ENCODE peak calls at places on chromosomes 2 and 18, in eight cellular contexts. I, F, E, W, M, L, H and B are unnamed samples.
A peak's percentile ranks its signal among the peaks of the same experiment; 100 is the strongest.

GRCh38 chr2:168231609-168232241 is 15.7 kb downstream of the STK39 start:
- DNase-seq in I (no peak), F (no peak), E (no peak), W (no peak), M (no peak), L (no peak), H (no peak), B (no peak)

GRCh38 chr2:206445948-206446347 is 2.6 kb downstream of the ADAM23 start:
- DNase-seq in I (no peak), F (no peak), E (no peak), W (no peak), M (no peak), L (no peak), H (no peak), B (no peak)

GRCh38 chr2:43018179-43019024 is 208.0 kb downstream of the ZFP36L2 start:
- DNase-seq in I (peak; percentile 94), F (peak; percentile 84), E (no peak), W (peak; percentile 89), M (peak; percentile 97), L (no peak), H (no peak), B (peak; percentile 39)

GRCh38 chr18:55900380-55900779 is 312.4 kb upstream of the TCF4 start:
- DNase-seq in I (peak; percentile 10), F (peak; percentile 65), E (peak; percentile 7), W (peak; percentile 24), M (peak; percentile 75), L (no peak), H (no peak), B (no peak)

GRCh38 chr18:11821643-11822237 is 29.5 kb upstream of the CHMP1B start:
- DNase-seq in I (no peak), F (no peak), E (no peak), W (no peak), M (no peak), L (no peak), H (no peak), B (no peak)

GRCh38 chr2:54306561-54306960 is 50.5 kb upstream of the TSPYL6 start:
- DNase-seq in I (peak; percentile 23), F (peak; percentile 64), E (no peak), W (peak; percentile 48), M (no peak), L (no peak), H (no peak), B (no peak)

GRCh38 chr2:186675380-186675779 is 18.5 kb upstream of the FAM171B start:
- DNase-seq in I (no peak), F (peak; percentile 10), E (no peak), W (no peak), M (peak; percentile 78), L (no peak), H (no peak), B (no peak)

GRCh38 chr2:35220471-35220870 is 1135.1 kb upstream of the CRIM1 start:
- DNase-seq in I (no peak), F (no peak), E (peak; percentile 32), W (peak; percentile 1), M (no peak), L (no peak), H (no peak), B (peak; percentile 10)

GRCh38 chr2:218357194-218358177 is 829 bp downstream of the CATIP start:
- DNase-seq in I (no peak), F (no peak), E (no peak), W (no peak), M (no peak), L (no peak), H (no peak), B (no peak)

GRCh38 chr2:191795711-191796110 is 51.2 kb downstream of the CAVIN2 start:
- DNase-seq in I (no peak), F (no peak), E (no peak), W (no peak), M (no peak), L (no peak), H (no peak), B (no peak)

GRCh38 chr2:109507217-109507616 is 106.5 kb downstream of the SEPTIN10 start:
- DNase-seq in I (peak; percentile 31), F (no peak), E (no peak), W (no peak), M (no peak), L (no peak), H (no peak), B (no peak)

GRCh38 chr18:59516356-59517155 is 157.5 kb upstream of the LMAN1 start:
- DNase-seq in I (peak; percentile 83), F (peak; percentile 92), E (peak; percentile 60), W (peak; percentile 70), M (peak; percentile 97), L (no peak), H (no peak), B (peak; percentile 77)

GRCh38 chr18:41875094-41875780 is 79.8 kb upstream of the PIK3C3 start:
- DNase-seq in I (peak; percentile 55), F (peak; percentile 73), E (no peak), W (peak; percentile 67), M (peak; percentile 35), L (no peak), H (no peak), B (no peak)

GRCh38 chr2:197184959-197185586 is 125.5 kb downstream of the ANKRD44 start:
- DNase-seq in I (peak; percentile 49), F (peak; percentile 29), E (no peak), W (no peak), M (peak; percentile 87), L (no peak), H (no peak), B (peak; percentile 65)

GRCh38 chr2:230330725-230331124 is 3.7 kb downstream of the SP140L start:
- DNase-seq in I (peak; percentile 45), F (peak; percentile 36), E (no peak), W (no peak), M (no peak), L (no peak), H (no peak), B (no peak)

GRCh38 chr2:158178646-158179045 is 77.0 kb downstream of the UPP2 start:
- DNase-seq in I (peak; percentile 31), F (no peak), E (no peak), W (no peak), M (no peak), L (no peak), H (no peak), B (no peak)

GRCh38 chr2:226673314-226673723 is 126.3 kb downstream of the IRS1 start:
- DNase-seq in I (peak; percentile 91), F (peak; percentile 94), E (no peak), W (peak; percentile 95), M (peak; percentile 99), L (no peak), H (peak; percentile 98), B (no peak)

GRCh38 chr2:189858301-189858700 is 74.1 kb downstream of the PMS1 start:
- DNase-seq in I (no peak), F (no peak), E (no peak), W (no peak), M (no peak), L (no peak), H (no peak), B (no peak)

GRCh38 chr2:189854956-189855355 is 70.7 kb downstream of the PMS1 start:
- DNase-seq in I (peak; percentile 47), F (peak; percentile 62), E (no peak), W (peak; percentile 63), M (peak; percentile 40), L (no peak), H (no peak), B (no peak)

GRCh38 chr2:189849550-189849949 is 65.3 kb downstream of the PMS1 start:
- DNase-seq in I (no peak), F (no peak), E (no peak), W (no peak), M (no peak), L (no peak), H (no peak), B (no peak)

GRCh38 chr2:189851174-189851826 is 67.0 kb downstream of the PMS1 start:
- DNase-seq in I (no peak), F (no peak), E (no peak), W (no peak), M (no peak), L (no peak), H (no peak), B (no peak)

DNA sequence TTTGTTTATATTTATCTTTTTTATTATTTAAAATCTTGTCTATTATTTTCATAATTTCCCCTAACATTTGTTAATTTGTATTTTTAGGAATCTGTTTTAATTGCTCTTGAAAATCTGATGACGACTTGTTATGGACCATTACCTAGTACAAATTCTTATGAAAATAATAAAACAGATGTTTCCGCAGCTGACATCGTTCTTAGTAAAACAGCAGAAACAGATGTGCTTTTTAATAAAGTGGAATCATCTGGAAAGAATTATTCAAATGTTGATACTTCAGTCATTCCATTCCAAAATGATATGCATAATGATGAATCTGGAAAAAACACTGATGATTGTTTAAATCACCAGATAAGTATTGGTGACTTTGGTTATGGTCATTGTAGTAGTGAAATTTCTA is 69.9 kb downstream of the PMS1 start:
- DNase-seq in I (peak; percentile 78), F (peak; percentile 45), E (no peak), W (no peak), M (peak; percentile 27), L (no peak), H (no peak), B (no peak)
- H3K4me3 ChIP-seq in I (no peak overlapping the region), F (no peak overlapping the region), E (no peak overlapping the region), W (no peak overlapping the region), M (no peak overlapping the region), L (no peak overlapping the region), H (no peak overlapping the region), B (no peak overlapping the region)

GRCh38 chr2:1743396-1744150 is 742 bp downstream of the PXDN start:
- DNase-seq in I (peak; percentile 76), F (peak; percentile 56), E (no peak), W (peak; percentile 82), M (peak; percentile 55), L (no peak), H (no peak), B (no peak)

GRCh38 chr2:1744151-1744445 is 217 bp downstream of the PXDN start:
- DNase-seq in I (no peak), F (no peak), E (no peak), W (no peak), M (peak; percentile 40), L (no peak), H (no peak), B (no peak)

GRCh38 chr2:1744446-1745170 is at the start of gene PXDN:
- DNase-seq in I (peak; percentile 91), F (peak; percentile 65), E (no peak), W (peak; percentile 86), M (peak; percentile 76), L (no peak), H (no peak), B (no peak)

GRCh38 chr2:1746174-1747064 is 2.1 kb upstream of the PXDN start:
- DNase-seq in I (no peak), F (no peak), E (no peak), W (no peak), M (no peak), L (no peak), H (no peak), B (no peak)

GRCh38 chr2:1745171-1746023 is 1.1 kb upstream of the PXDN start:
- DNase-seq in I (no peak), F (no peak), E (no peak), W (no peak), M (no peak), L (no peak), H (no peak), B (no peak)
- H3K4me3 ChIP-seq in I (peak overlapping the region; percentile 73), F (peak overlapping the region; percentile 52), E (peak overlapping the region; percentile 83), W (peak overlapping the region; percentile 95), M (peak overlapping the region; percentile 81), L (no peak overlapping the region), H (no peak overlapping the region), B (peak overlapping the region; percentile 80)

GRCh38 chr18:34710430-34711386 is 610 bp downstream of the DTNA start:
- DNase-seq in I (peak; percentile 82), F (peak; percentile 66), E (no peak), W (peak; percentile 67), M (peak; percentile 66), L (no peak), H (no peak), B (no peak)
- H3K4me3 ChIP-seq in I (peak overlapping the region; percentile 39), F (peak overlapping the region; percentile 37), E (peak overlapping the region; percentile 27), W (peak overlapping the region; percentile 68), M (peak overlapping the region; percentile 54), L (no peak overlapping the region), H (no peak overlapping the region), B (peak overlapping the region; percentile 7)

GRCh38 chr2:181682795-181683517 is 2.6 kb upstream of the NEUROD1 start:
- DNase-seq in I (peak; percentile 26), F (no peak), E (no peak), W (peak; percentile 7), M (no peak), L (no peak), H (no peak), B (no peak)
- H3K4me3 ChIP-seq in I (no peak overlapping the region), F (no peak overlapping the region), E (no peak overlapping the region), W (no peak overlapping the region), M (no peak overlapping the region), L (no peak overlapping the region), H (no peak overlapping the region), B (no peak overlapping the region)